ENCODE peak calls at places on chromosomes 3 and 15, in four cellular contexts. F is K562, I is IMR-90, Z is endothelial cell of umbilical vein. A is an unnamed sample. For H3K9me1, the result is how much of the 10 kb centered on the place peaks cover.

GRCh38 chr15:92435145-92435544 is 41.5 kb downstream of the ST8SIA2 start:
- DNase-seq in I (no peak), Z (no peak), F (no peak), A (no peak)

GRCh38 chr15:51234181-51234927 is 104.0 kb downstream of the CYP19A1 start:
- DNase-seq in I (no peak), F (no peak), Z (no peak), A (no peak)

GRCh38 chr15:31091531-31091930 is 10.0 kb downstream of the TRPM1 start:
- DNase-seq in I (peak), F (no peak), Z (no peak), A (no peak)

GRCh38 chr15:101107625-101108457 is 144.0 kb downstream of the CHSY1 start:
- DNase-seq in I (no peak), F (peak), Z (no peak), A (no peak)

GRCh38 chr15:76576526-76577279 is 240.1 kb downstream of the ISL2 start:
- DNase-seq in I (peak), F (no peak), Z (peak), A (no peak)

GRCh38 chr3:143443851-143444331 is 324.3 kb downstream of the CHST2 start:
- DNase-seq in I (peak), Z (peak), F (peak), A (peak)

GRCh38 chr3:12369029-12369428 is 80.2 kb downstream of the PPARG start:
- DNase-seq in Z (no peak), I (no peak), F (no peak), A (no peak)

GRCh38 chr15:39908186-39908585 is 11.9 kb downstream of the GPR176 start:
- DNase-seq in F (no peak), I (peak), Z (peak), A (peak)

GRCh38 chr3:50639055-50639494 is 22.1 kb downstream of the MAPKAPK3 start:
- DNase-seq in Z (no peak), I (peak), F (no peak), A (no peak)

GRCh38 chr3:59266551-59266950 is 216.7 kb upstream of the CFAP20DC start:
- DNase-seq in I (peak), Z (no peak), F (no peak), A (no peak)

GRCh38 chr15:37019479-37020433 is 80.6 kb downstream of the MEIS2 start:
- DNase-seq in Z (peak), F (peak), I (peak), A (no peak)

GRCh38 chr3:21328982-21329381 is 422.0 kb downstream of the ZNF385D start:
- DNase-seq in Z (no peak), F (no peak), I (no peak), A (no peak)

DNA sequence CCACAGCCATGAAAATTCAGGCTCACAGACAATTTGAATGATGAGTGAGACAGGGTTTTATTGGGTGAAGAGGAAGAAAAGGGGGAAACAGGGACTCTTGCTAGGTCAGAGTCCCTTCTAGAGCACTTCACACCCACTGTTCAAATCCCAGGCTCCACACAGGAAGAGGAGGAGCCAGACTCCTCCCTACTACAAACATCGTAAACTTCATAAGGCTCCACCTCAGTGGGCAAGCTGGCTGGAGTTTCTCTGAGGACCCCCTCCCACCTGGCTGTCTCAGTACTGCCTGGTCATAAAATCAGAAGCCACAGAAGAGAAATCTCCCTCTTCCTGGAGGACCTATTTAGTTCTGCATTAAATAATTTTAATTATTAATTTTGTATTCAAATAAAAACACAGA is 80.3 kb upstream of the KCNMB2 start:
- DNase-seq in Z (no peak), I (no peak), F (no peak), A (no peak)
- H3K9me1 ChIP-seq in Z (under half), I (under half), F (under half), A (under half)

DNA sequence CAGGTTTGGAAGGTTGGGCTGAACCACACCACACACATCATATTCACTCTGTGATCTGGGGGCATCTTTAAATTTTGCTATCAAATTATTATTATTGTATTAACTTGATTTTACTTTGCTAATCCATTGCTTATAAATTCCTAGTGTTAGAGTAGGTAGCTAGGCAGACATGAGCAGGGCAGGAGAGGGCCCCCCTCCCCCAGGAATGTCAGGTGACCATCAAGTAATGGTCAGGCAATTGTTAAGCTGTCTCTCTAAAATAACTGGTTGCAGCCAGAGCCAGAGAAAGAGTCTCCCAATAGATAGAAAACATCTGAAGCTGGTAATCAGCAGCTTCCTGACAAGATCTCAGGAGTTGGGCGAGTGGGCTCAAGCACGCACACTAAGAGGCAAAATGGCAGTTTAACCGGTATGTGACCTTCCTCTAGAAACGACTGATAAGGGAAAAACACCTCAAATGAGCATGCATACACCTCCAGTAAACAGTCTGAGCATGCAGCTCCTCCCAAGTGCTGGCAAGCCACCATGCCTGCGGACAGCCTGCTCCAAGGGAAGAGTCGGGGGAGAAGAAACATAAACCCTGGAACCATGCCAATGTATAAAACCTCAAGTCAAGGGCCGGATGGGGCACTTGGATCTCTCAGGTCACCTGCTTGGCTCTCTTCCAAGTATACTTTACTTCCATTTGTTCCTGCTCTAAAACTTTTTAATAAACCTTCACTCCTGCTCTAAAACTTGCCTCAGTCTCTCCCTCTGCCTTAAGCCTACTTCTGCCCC is 3.1 kb upstream of the CXCR6 start:
- DNase-seq in Z (no peak), F (peak), I (no peak), A (no peak)
- H3K9me1 ChIP-seq in Z (under half), F (under half), I (under half), A (under half)

DNA sequence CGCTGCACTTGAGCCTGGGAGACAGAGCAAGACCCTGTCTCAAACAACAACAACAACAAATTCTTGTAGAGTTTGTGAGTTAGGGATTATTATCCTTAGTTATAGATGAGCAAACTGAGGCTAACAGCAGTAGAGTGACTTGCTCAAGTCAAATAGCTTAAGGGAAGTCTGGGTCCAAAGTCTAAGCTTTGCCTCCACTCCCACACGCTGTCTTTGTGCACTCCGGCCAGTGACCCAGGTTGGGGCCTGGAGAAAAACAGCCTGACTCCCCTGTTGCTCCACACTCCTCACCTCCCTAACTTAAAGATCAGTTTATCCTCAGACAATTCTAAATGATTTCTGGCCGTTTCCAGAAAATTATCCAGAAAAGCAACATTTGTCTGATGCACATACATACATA is 9.2 kb upstream of the SIN3A start:
- DNase-seq in Z (no peak), F (no peak), I (no peak), A (no peak)
- H3K9me1 ChIP-seq in Z (under half), F (under half), I (under half), A (under half)

GRCh38 chr3:76470285-76470684 is 569.6 kb upstream of the ROBO2 start:
- DNase-seq in F (no peak), Z (no peak), I (peak), A (peak)

DNA sequence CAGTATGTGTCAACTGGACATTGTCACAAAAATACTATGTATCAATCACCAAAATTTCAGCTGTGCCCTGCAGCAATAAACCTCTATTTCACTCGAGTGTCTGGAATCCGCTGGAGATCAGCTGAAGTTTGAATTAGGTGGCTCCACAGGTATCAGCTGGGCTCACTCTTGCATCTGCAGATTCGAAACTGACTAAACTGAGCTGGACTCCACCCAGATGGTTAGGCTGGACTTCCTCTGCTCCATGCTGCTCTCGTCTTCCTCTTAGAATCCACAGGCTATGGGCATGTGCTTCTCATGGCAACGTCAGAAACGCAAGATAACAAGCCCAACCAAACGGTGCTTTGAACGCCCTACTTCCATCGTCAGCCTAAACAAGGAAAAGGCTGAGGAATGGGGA is 565.3 kb upstream of the ROBO2 start:
- DNase-seq in I (no peak), Z (no peak), F (no peak), A (no peak)
- H3K9me1 ChIP-seq in I (under half), Z (under half), F (under half), A (under half)

GRCh38 chr3:188956839-188957489 is 214.8 kb upstream of the TPRG1 start:
- DNase-seq in I (peak), Z (peak), F (peak), A (peak)
- H3K9me1 ChIP-seq in I (under half), Z (under half), F (under half), A (under half)